ENCODE peak calls at places on chromosomes 1 and 21, in four cellular contexts. X is colonic mucosa, K is ovary, V is heart right ventricle. Z is an unnamed sample.

GRCh38 chr1:68230901-68231626 is 1.3 kb downstream of the WLS start:
- DNase-seq in X (peak; percentile 47), K (peak; percentile 65), V (peak; percentile 30), Z (peak; percentile 35)

GRCh38 chr1:245894843-245895242 is 612.2 kb downstream of the SMYD3 start:
- DNase-seq in X (peak; percentile 31), K (no peak), V (no peak), Z (no peak)

GRCh38 chr1:72357411-72357810 is 75.1 kb upstream of the NEGR1 start:
- DNase-seq in X (no peak), K (no peak), V (no peak), Z (no peak)

GRCh38 chr1:205563927-205564441 is 59.5 kb downstream of the CDK18 start:
- DNase-seq in X (peak; percentile 73), K (no peak), V (no peak), Z (no peak)

GRCh38 chr1:225767591-225768540 is 9.8 kb upstream of the SRP9 start:
- DNase-seq in X (peak; percentile 69), K (peak; percentile 97), V (peak; percentile 82), Z (peak; percentile 86)

GRCh38 chr21:36966846-36967657 is 583 bp upstream of the HLCS start:
- DNase-seq in X (no peak), K (no peak), V (no peak), Z (no peak)

GRCh38 chr1:167328762-167329483 is 108.2 kb downstream of the POU2F1 start:
- DNase-seq in X (no peak), K (no peak), V (no peak), Z (no peak)

GRCh38 chr1:22340873-22341272 is 110.8 kb upstream of the ZBTB40 start:
- DNase-seq in X (no peak), K (no peak), V (no peak), Z (no peak)

GRCh38 chr1:2952371-2952770 is 68.9 kb upstream of the ACTRT2 start:
- DNase-seq in X (no peak), K (peak; percentile 12), V (no peak), Z (no peak)

GRCh38 chr21:15221799-15222386 is 157.1 kb upstream of the NRIP1 start:
- DNase-seq in X (no peak), K (no peak), V (peak; percentile 68), Z (peak; percentile 50)

GRCh38 chr1:203051841-203052324 is 25.6 kb downstream of the PPFIA4 start:
- DNase-seq in X (no peak), K (peak; percentile 60), V (no peak), Z (peak; percentile 69)

GRCh38 chr1:76179297-76179696 is 104.8 kb downstream of the ST6GALNAC3 start:
- DNase-seq in X (no peak), K (no peak), V (no peak), Z (no peak)

GRCh38 chr1:153568367-153569099 is 2.9 kb upstream of the S100A2 start:
- DNase-seq in X (peak; percentile 93), K (peak; percentile 93), V (peak; percentile 91), Z (peak; percentile 91)

GRCh38 chr1:66302810-66303209 is 231.1 kb upstream of the SGIP1 start:
- DNase-seq in X (no peak), K (no peak), V (no peak), Z (no peak)

GRCh38 chr1:44798481-44799365 is 1.5 kb upstream of the PLK3 start:
- DNase-seq in X (no peak), K (peak; percentile 50), V (no peak), Z (no peak)

GRCh38 chr1:17630048-17630830 is 90.7 kb downstream of the ARHGEF10L start:
- DNase-seq in X (peak; percentile 53), K (no peak), V (peak; percentile 68), Z (peak; percentile 87)

GRCh38 chr1:74772945-74773344 is 40.0 kb downstream of the TYW3 start:
- DNase-seq in X (no peak), K (no peak), V (no peak), Z (no peak)

GRCh38 chr1:186927884-186928283 is 99.1 kb downstream of the PLA2G4A start:
- DNase-seq in X (no peak), K (no peak), V (no peak), Z (no peak)

GRCh38 chr1:46687095-46687659 is 15.5 kb downstream of the TEX38 start:
- DNase-seq in X (peak; percentile 97), K (peak; percentile 78), V (peak; percentile 79), Z (peak; percentile 65)

GRCh38 chr1:245807954-245808719 is 653.4 kb downstream of the KIF26B start:
- DNase-seq in X (no peak), K (no peak), V (no peak), Z (no peak)

GRCh38 chr1:29711582-29712274 is 475.4 kb downstream of the PTPRU start:
- DNase-seq in X (no peak), K (no peak), V (no peak), Z (no peak)

GRCh38 chr1:109796484-109797305 is 33.0 kb upstream of the EPS8L3 start:
- DNase-seq in X (peak; percentile 32), K (peak; percentile 7), V (no peak), Z (no peak)
- TF ChIP-seq CTCF in X (no peak), K (no peak), V (no peak), Z (no peak)

GRCh38 chr1:243483084-243483845 is 227.4 kb downstream of the SDCCAG8 start:
- DNase-seq in X (no peak), K (no peak), V (no peak), Z (no peak)
- TF ChIP-seq CTCF in X (no peak), K (no peak), V (peak; percentile 10), Z (no peak)

GRCh38 chr1:1207254-1207902 is 986 bp upstream of the TNFRSF18 start:
- DNase-seq in X (no peak), K (peak; percentile 23), V (no peak), Z (peak; percentile 9)

GRCh38 chr1:1204425-1204920 is 1.9 kb downstream of the TNFRSF18 start:
- DNase-seq in X (no peak), K (no peak), V (no peak), Z (peak; percentile 41)

GRCh38 chr1:1205769-1206375 is 520 bp downstream of the TNFRSF18 start:
- DNase-seq in X (no peak), K (peak; percentile 26), V (no peak), Z (peak; percentile 13)

GRCh38 chr1:1204998-1205768 is 1.2 kb downstream of the TNFRSF18 start:
- DNase-seq in X (no peak), K (peak; percentile 25), V (no peak), Z (peak; percentile 38)

DNA sequence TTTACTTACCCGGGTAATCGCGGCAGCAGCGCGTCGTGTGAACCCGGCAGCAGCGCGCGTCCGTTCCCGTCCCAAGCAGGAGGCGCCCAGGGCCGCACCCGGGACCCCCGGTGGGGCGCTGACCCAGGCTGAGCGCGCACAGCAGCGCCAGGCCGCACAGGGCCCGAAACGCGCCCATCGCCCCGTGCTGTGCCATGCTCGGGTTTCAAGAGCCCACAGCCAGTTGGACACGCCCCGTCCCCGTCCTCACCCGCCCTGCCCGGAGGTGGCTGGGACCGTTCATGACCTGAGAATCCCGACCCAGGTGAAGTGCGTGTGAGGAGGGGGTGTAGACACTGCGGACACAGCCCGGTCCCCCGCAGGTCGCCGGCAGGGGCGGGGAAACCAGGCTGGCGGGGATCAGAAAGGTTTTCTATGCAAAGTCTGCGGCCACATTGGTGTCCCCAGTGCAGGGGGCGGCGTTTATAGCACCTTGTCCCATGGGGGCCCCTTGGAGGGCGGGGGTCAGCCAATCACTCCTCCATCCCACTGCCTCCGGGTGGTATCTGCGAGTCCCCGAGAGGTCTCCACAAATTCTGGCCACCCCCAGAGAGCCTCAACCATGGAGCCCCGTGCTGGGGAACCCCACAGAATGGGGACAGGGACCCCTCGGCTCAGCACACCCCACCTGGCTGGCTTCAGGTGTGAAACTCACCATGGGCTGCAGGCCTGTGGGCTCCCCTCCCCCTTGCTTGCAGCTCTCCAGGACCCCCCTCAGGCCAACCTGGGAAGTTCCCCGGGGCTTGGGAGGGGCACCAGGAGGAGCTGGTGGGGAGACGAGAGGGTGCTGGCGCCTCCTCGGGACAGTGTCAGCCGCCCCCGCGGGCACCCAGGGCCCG is at the start of gene TNFRSF18:
- DNase-seq in X (no peak), K (peak; percentile 30), V (no peak), Z (peak; percentile 52)
- TF ChIP-seq CTCF in X (no peak), K (no peak), V (no peak), Z (no peak)

GRCh38 chr1:177912991-177913390 is 56.9 kb downstream of the SEC16B start:
- DNase-seq in X (peak; percentile 75), K (no peak), V (no peak), Z (no peak)
- TF ChIP-seq CTCF in X (no peak), K (no peak), V (no peak), Z (no peak)

GRCh38 chr1:236064674-236065508 is at the start of gene NID1:
- DNase-seq in X (peak; percentile 56), K (peak; percentile 94), V (peak; percentile 89), Z (peak; percentile 92)
- TF ChIP-seq CTCF in X (no peak), K (no peak), V (peak; percentile 65), Z (peak; percentile 28)

GRCh38 chr1:24392604-24392946 is 21.0 kb downstream of the STPG1 start:
- DNase-seq in X (no peak), K (no peak), V (no peak), Z (no peak)
- TF ChIP-seq CTCF in X (peak; percentile 23), K (no peak), V (no peak), Z (no peak)

GRCh38 chr1:230109871-230110667 is 43.0 kb downstream of the GALNT2 start:
- DNase-seq in X (no peak), K (no peak), V (no peak), Z (no peak)
- TF ChIP-seq CTCF in X (no peak), K (no peak), V (no peak), Z (no peak)

GRCh38 chr1:154988053-154988954 is 5.1 kb upstream of the LENEP start:
- DNase-seq in X (no peak), K (no peak), V (no peak), Z (no peak)
- TF ChIP-seq CTCF in X (no peak), K (no peak), V (no peak), Z (no peak)

Z was measured in psoas muscle.